ENCODE peak calls at places on chromosomes 12 and 14, in nine cellular contexts. One of them, this sample, is unnamed.

GRCh38 chr12:105554223-105554678 is 223.8 kb downstream of the C12orf75 start:
- DNase-seq in stimulated activated CD4-positive, alpha-beta T cell treated with anti-CD3 and anti-CD28 coated beads, Interleukin-1b, Interleukin-23, amount 100 ng/mL, for 48 hours: no peak
- DNase-seq in memory B cell: no peak
- DNase-seq in T-helper 17 cell: no peak
- DNase-seq in osteocyte: no peak
- DNase-seq in Calu3: no peak
- DNase-seq in HTR-8/SVneo: peak; percentile 54
- DNase-seq in H9: no peak
- DNase-seq in activated CD4-positive, CD25-positive, alpha-beta regulatory T cell treated with anti-CD3 and anti-CD28 coated beads, Interleukin-2, amount 50 U/mL, for 72 hours: no peak
- DNase-seq in this sample: no peak

GRCh38 chr12:111769599-111769998 is 2.9 kb downstream of the ALDH2 start:
- DNase-seq in stimulated activated CD4-positive, alpha-beta T cell treated with anti-CD3 and anti-CD28 coated beads, Interleukin-1b, Interleukin-23, amount 100 ng/mL, for 48 hours: no peak
- DNase-seq in memory B cell: no peak
- DNase-seq in T-helper 17 cell: no peak
- DNase-seq in osteocyte: no peak
- DNase-seq in Calu3: no peak
- DNase-seq in HTR-8/SVneo: no peak
- DNase-seq in H9: no peak
- DNase-seq in activated CD4-positive, CD25-positive, alpha-beta regulatory T cell treated with anti-CD3 and anti-CD28 coated beads, Interleukin-2, amount 50 U/mL, for 72 hours: no peak
- DNase-seq in this sample: no peak

GRCh38 chr12:69623970-69624369 is 13.3 kb upstream of the LRRC10 start:
- DNase-seq in stimulated activated CD4-positive, alpha-beta T cell treated with anti-CD3 and anti-CD28 coated beads, Interleukin-1b, Interleukin-23, amount 100 ng/mL, for 48 hours: no peak
- DNase-seq in memory B cell: no peak
- DNase-seq in T-helper 17 cell: no peak
- DNase-seq in osteocyte: no peak
- DNase-seq in Calu3: no peak
- DNase-seq in HTR-8/SVneo: no peak
- DNase-seq in H9: no peak
- DNase-seq in activated CD4-positive, CD25-positive, alpha-beta regulatory T cell treated with anti-CD3 and anti-CD28 coated beads, Interleukin-2, amount 50 U/mL, for 72 hours: no peak
- DNase-seq in this sample: no peak

GRCh38 chr12:120118710-120119097 is 2.2 kb upstream of the RAB35 start:
- DNase-seq in stimulated activated CD4-positive, alpha-beta T cell treated with anti-CD3 and anti-CD28 coated beads, Interleukin-1b, Interleukin-23, amount 100 ng/mL, for 48 hours: no peak
- DNase-seq in memory B cell: no peak
- DNase-seq in T-helper 17 cell: no peak
- DNase-seq in osteocyte: no peak
- DNase-seq in Calu3: no peak
- DNase-seq in HTR-8/SVneo: no peak
- DNase-seq in H9: no peak
- DNase-seq in activated CD4-positive, CD25-positive, alpha-beta regulatory T cell treated with anti-CD3 and anti-CD28 coated beads, Interleukin-2, amount 50 U/mL, for 72 hours: no peak
- DNase-seq in this sample: no peak

GRCh38 chr12:65695077-65695865 is 129.0 kb upstream of the HMGA2 start:
- DNase-seq in stimulated activated CD4-positive, alpha-beta T cell treated with anti-CD3 and anti-CD28 coated beads, Interleukin-1b, Interleukin-23, amount 100 ng/mL, for 48 hours: no peak
- DNase-seq in memory B cell: no peak
- DNase-seq in T-helper 17 cell: no peak
- DNase-seq in osteocyte: no peak
- DNase-seq in Calu3: peak; percentile 80
- DNase-seq in HTR-8/SVneo: peak; percentile 52
- DNase-seq in H9: no peak
- DNase-seq in activated CD4-positive, CD25-positive, alpha-beta regulatory T cell treated with anti-CD3 and anti-CD28 coated beads, Interleukin-2, amount 50 U/mL, for 72 hours: no peak
- DNase-seq in this sample: no peak

GRCh38 chr12:65881348-65881961 is 57.2 kb downstream of the HMGA2 start:
- DNase-seq in stimulated activated CD4-positive, alpha-beta T cell treated with anti-CD3 and anti-CD28 coated beads, Interleukin-1b, Interleukin-23, amount 100 ng/mL, for 48 hours: no peak
- DNase-seq in memory B cell: no peak
- DNase-seq in T-helper 17 cell: no peak
- DNase-seq in osteocyte: no peak
- DNase-seq in Calu3: no peak
- DNase-seq in HTR-8/SVneo: no peak
- DNase-seq in H9: no peak
- DNase-seq in activated CD4-positive, CD25-positive, alpha-beta regulatory T cell treated with anti-CD3 and anti-CD28 coated beads, Interleukin-2, amount 50 U/mL, for 72 hours: no peak
- DNase-seq in this sample: no peak

GRCh38 chr12:63150255-63151060 is 543 bp downstream of the AVPR1A start:
- DNase-seq in stimulated activated CD4-positive, alpha-beta T cell treated with anti-CD3 and anti-CD28 coated beads, Interleukin-1b, Interleukin-23, amount 100 ng/mL, for 48 hours: peak; percentile 6
- DNase-seq in memory B cell: no peak
- DNase-seq in T-helper 17 cell: no peak
- DNase-seq in osteocyte: no peak
- DNase-seq in Calu3: peak; percentile 56
- DNase-seq in HTR-8/SVneo: no peak
- DNase-seq in H9: peak; percentile 79
- DNase-seq in activated CD4-positive, CD25-positive, alpha-beta regulatory T cell treated with anti-CD3 and anti-CD28 coated beads, Interleukin-2, amount 50 U/mL, for 72 hours: no peak
- DNase-seq in this sample: no peak

GRCh38 chr14:25006961-25007795 is 42.8 kb downstream of the STXBP6 start:
- DNase-seq in stimulated activated CD4-positive, alpha-beta T cell treated with anti-CD3 and anti-CD28 coated beads, Interleukin-1b, Interleukin-23, amount 100 ng/mL, for 48 hours: no peak
- DNase-seq in memory B cell: no peak
- DNase-seq in T-helper 17 cell: no peak
- DNase-seq in osteocyte: no peak
- DNase-seq in Calu3: peak; percentile 37
- DNase-seq in HTR-8/SVneo: peak; percentile 83
- DNase-seq in H9: no peak
- DNase-seq in activated CD4-positive, CD25-positive, alpha-beta regulatory T cell treated with anti-CD3 and anti-CD28 coated beads, Interleukin-2, amount 50 U/mL, for 72 hours: no peak
- DNase-seq in this sample: no peak

GRCh38 chr14:98890556-98891340 is 381.2 kb downstream of the BCL11B start:
- DNase-seq in stimulated activated CD4-positive, alpha-beta T cell treated with anti-CD3 and anti-CD28 coated beads, Interleukin-1b, Interleukin-23, amount 100 ng/mL, for 48 hours: no peak
- DNase-seq in memory B cell: no peak
- DNase-seq in T-helper 17 cell: no peak
- DNase-seq in osteocyte: no peak
- DNase-seq in Calu3: no peak
- DNase-seq in HTR-8/SVneo: no peak
- DNase-seq in H9: no peak
- DNase-seq in activated CD4-positive, CD25-positive, alpha-beta regulatory T cell treated with anti-CD3 and anti-CD28 coated beads, Interleukin-2, amount 50 U/mL, for 72 hours: no peak
- DNase-seq in this sample: no peak

GRCh38 chr12:120361506-120362208 is 7.3 kb downstream of the MSI1 start:
- DNase-seq in stimulated activated CD4-positive, alpha-beta T cell treated with anti-CD3 and anti-CD28 coated beads, Interleukin-1b, Interleukin-23, amount 100 ng/mL, for 48 hours: peak; percentile 10
- DNase-seq in memory B cell: no peak
- DNase-seq in T-helper 17 cell: no peak
- DNase-seq in osteocyte: peak; percentile 92
- DNase-seq in Calu3: no peak
- DNase-seq in HTR-8/SVneo: no peak
- DNase-seq in H9: peak; percentile 97
- DNase-seq in activated CD4-positive, CD25-positive, alpha-beta regulatory T cell treated with anti-CD3 and anti-CD28 coated beads, Interleukin-2, amount 50 U/mL, for 72 hours: no peak
- DNase-seq in this sample: no peak

GRCh38 chr12:132255642-132256041 is 73.7 kb downstream of the GALNT9 start:
- DNase-seq in stimulated activated CD4-positive, alpha-beta T cell treated with anti-CD3 and anti-CD28 coated beads, Interleukin-1b, Interleukin-23, amount 100 ng/mL, for 48 hours: no peak
- DNase-seq in memory B cell: no peak
- DNase-seq in T-helper 17 cell: no peak
- DNase-seq in osteocyte: no peak
- DNase-seq in Calu3: no peak
- DNase-seq in HTR-8/SVneo: no peak
- DNase-seq in H9: no peak
- DNase-seq in activated CD4-positive, CD25-positive, alpha-beta regulatory T cell treated with anti-CD3 and anti-CD28 coated beads, Interleukin-2, amount 50 U/mL, for 72 hours: no peak
- DNase-seq in this sample: no peak

GRCh38 chr14:90523544-90523943 is 126.7 kb downstream of the CALM1 start:
- DNase-seq in stimulated activated CD4-positive, alpha-beta T cell treated with anti-CD3 and anti-CD28 coated beads, Interleukin-1b, Interleukin-23, amount 100 ng/mL, for 48 hours: no peak
- DNase-seq in memory B cell: no peak
- DNase-seq in T-helper 17 cell: no peak
- DNase-seq in osteocyte: no peak
- DNase-seq in Calu3: no peak
- DNase-seq in HTR-8/SVneo: peak; percentile 62
- DNase-seq in H9: no peak
- DNase-seq in activated CD4-positive, CD25-positive, alpha-beta regulatory T cell treated with anti-CD3 and anti-CD28 coated beads, Interleukin-2, amount 50 U/mL, for 72 hours: no peak
- DNase-seq in this sample: no peak

GRCh38 chr14:35897616-35898111 is 71.5 kb downstream of the BRMS1L start:
- DNase-seq in stimulated activated CD4-positive, alpha-beta T cell treated with anti-CD3 and anti-CD28 coated beads, Interleukin-1b, Interleukin-23, amount 100 ng/mL, for 48 hours: no peak
- DNase-seq in memory B cell: no peak
- DNase-seq in T-helper 17 cell: no peak
- DNase-seq in osteocyte: no peak
- DNase-seq in Calu3: peak; percentile 69
- DNase-seq in HTR-8/SVneo: no peak
- DNase-seq in H9: peak; percentile 56
- DNase-seq in activated CD4-positive, CD25-positive, alpha-beta regulatory T cell treated with anti-CD3 and anti-CD28 coated beads, Interleukin-2, amount 50 U/mL, for 72 hours: no peak
- DNase-seq in this sample: no peak

GRCh38 chr14:100155049-100155621 is 4.3 kb downstream of the DEGS2 start:
- DNase-seq in stimulated activated CD4-positive, alpha-beta T cell treated with anti-CD3 and anti-CD28 coated beads, Interleukin-1b, Interleukin-23, amount 100 ng/mL, for 48 hours: peak; percentile 50
- DNase-seq in memory B cell: no peak
- DNase-seq in T-helper 17 cell: no peak
- DNase-seq in osteocyte: no peak
- DNase-seq in Calu3: peak; percentile 54
- DNase-seq in HTR-8/SVneo: peak; percentile 35
- DNase-seq in H9: peak; percentile 92
- DNase-seq in activated CD4-positive, CD25-positive, alpha-beta regulatory T cell treated with anti-CD3 and anti-CD28 coated beads, Interleukin-2, amount 50 U/mL, for 72 hours: peak; percentile 63
- DNase-seq in this sample: no peak

GRCh38 chr12:3002636-3003035 is 43.4 kb downstream of the TEAD4 start:
- DNase-seq in stimulated activated CD4-positive, alpha-beta T cell treated with anti-CD3 and anti-CD28 coated beads, Interleukin-1b, Interleukin-23, amount 100 ng/mL, for 48 hours: no peak
- DNase-seq in memory B cell: no peak
- DNase-seq in T-helper 17 cell: no peak
- DNase-seq in osteocyte: no peak
- DNase-seq in Calu3: no peak
- DNase-seq in HTR-8/SVneo: no peak
- DNase-seq in H9: no peak
- DNase-seq in activated CD4-positive, CD25-positive, alpha-beta regulatory T cell treated with anti-CD3 and anti-CD28 coated beads, Interleukin-2, amount 50 U/mL, for 72 hours: no peak
- DNase-seq in this sample: no peak

GRCh38 chr14:22556021-22556989 is 32.7 kb downstream of the DAD1 start:
- DNase-seq in stimulated activated CD4-positive, alpha-beta T cell treated with anti-CD3 and anti-CD28 coated beads, Interleukin-1b, Interleukin-23, amount 100 ng/mL, for 48 hours: peak; percentile 98
- DNase-seq in memory B cell: peak; percentile 74
- DNase-seq in T-helper 17 cell: peak; percentile 89
- DNase-seq in osteocyte: no peak
- DNase-seq in Calu3: peak; percentile 77
- DNase-seq in HTR-8/SVneo: peak; percentile 43
- DNase-seq in H9: no peak
- DNase-seq in activated CD4-positive, CD25-positive, alpha-beta regulatory T cell treated with anti-CD3 and anti-CD28 coated beads, Interleukin-2, amount 50 U/mL, for 72 hours: peak; percentile 93
- DNase-seq in this sample: no peak

GRCh38 chr14:50521912-50522341 is 10.4 kb downstream of the MAP4K5 start:
- DNase-seq in stimulated activated CD4-positive, alpha-beta T cell treated with anti-CD3 and anti-CD28 coated beads, Interleukin-1b, Interleukin-23, amount 100 ng/mL, for 48 hours: no peak
- DNase-seq in memory B cell: no peak
- DNase-seq in T-helper 17 cell: no peak
- DNase-seq in osteocyte: no peak
- DNase-seq in Calu3: no peak
- DNase-seq in HTR-8/SVneo: no peak
- DNase-seq in H9: no peak
- DNase-seq in activated CD4-positive, CD25-positive, alpha-beta regulatory T cell treated with anti-CD3 and anti-CD28 coated beads, Interleukin-2, amount 50 U/mL, for 72 hours: no peak
- DNase-seq in this sample: no peak

GRCh38 chr14:99590746-99591555 is 13.1 kb downstream of the CCDC85C start:
- DNase-seq in stimulated activated CD4-positive, alpha-beta T cell treated with anti-CD3 and anti-CD28 coated beads, Interleukin-1b, Interleukin-23, amount 100 ng/mL, for 48 hours: no peak
- DNase-seq in memory B cell: no peak
- DNase-seq in T-helper 17 cell: no peak
- DNase-seq in osteocyte: no peak
- DNase-seq in Calu3: peak; percentile 34
- DNase-seq in HTR-8/SVneo: peak; percentile 63
- DNase-seq in H9: no peak
- DNase-seq in activated CD4-positive, CD25-positive, alpha-beta regulatory T cell treated with anti-CD3 and anti-CD28 coated beads, Interleukin-2, amount 50 U/mL, for 72 hours: no peak
- DNase-seq in this sample: no peak

GRCh38 chr14:92471919-92472318 is 41.7 kb upstream of the RIN3 start:
- DNase-seq in stimulated activated CD4-positive, alpha-beta T cell treated with anti-CD3 and anti-CD28 coated beads, Interleukin-1b, Interleukin-23, amount 100 ng/mL, for 48 hours: no peak
- DNase-seq in memory B cell: no peak
- DNase-seq in T-helper 17 cell: no peak
- DNase-seq in osteocyte: peak; percentile 65
- DNase-seq in Calu3: peak; percentile 70
- DNase-seq in HTR-8/SVneo: peak; percentile 78
- DNase-seq in H9: peak; percentile 75
- DNase-seq in activated CD4-positive, CD25-positive, alpha-beta regulatory T cell treated with anti-CD3 and anti-CD28 coated beads, Interleukin-2, amount 50 U/mL, for 72 hours: no peak
- DNase-seq in this sample: peak; percentile 54

GRCh38 chr12:71721781-71722511 is 32.7 kb upstream of the RAB21 start:
- DNase-seq in stimulated activated CD4-positive, alpha-beta T cell treated with anti-CD3 and anti-CD28 coated beads, Interleukin-1b, Interleukin-23, amount 100 ng/mL, for 48 hours: no peak
- DNase-seq in memory B cell: no peak
- DNase-seq in T-helper 17 cell: no peak
- DNase-seq in osteocyte: no peak
- DNase-seq in Calu3: no peak
- DNase-seq in HTR-8/SVneo: no peak
- DNase-seq in H9: no peak
- DNase-seq in activated CD4-positive, CD25-positive, alpha-beta regulatory T cell treated with anti-CD3 and anti-CD28 coated beads, Interleukin-2, amount 50 U/mL, for 72 hours: no peak
- DNase-seq in this sample: no peak

This sample was measured in vagina.